ENCODE peak calls at places on chromosomes 3 and 15, in four cellular contexts. W is foreskin fibroblast; P is BE2C; X is CD8-positive, alpha-beta T cell. H is an unnamed sample.

GRCh38 chr3:58143417-58144055 is 67.2 kb downstream of the DNASE1L3 start:
- DNase-seq in P (no peak), W (no peak), X (no peak), H (no peak)

GRCh38 chr3:44355634-44356033 is 17.1 kb downstream of the TCAIM start:
- DNase-seq in W (peak), P (no peak), X (no peak), H (no peak)

GRCh38 chr15:32909431-32909830 is 191.6 kb downstream of the GREM1 start:
- DNase-seq in X (no peak), W (peak), P (no peak), H (no peak)

GRCh38 chr15:22956257-22956979 is 23.8 kb downstream of the CYFIP1 start:
- DNase-seq in P (peak), X (no peak), W (no peak), H (no peak)

GRCh38 chr3:134430950-134431445 is 54.8 kb downstream of the ANAPC13 start:
- DNase-seq in X (no peak), W (no peak), P (no peak), H (no peak)

GRCh38 chr15:53716909-53717878 is 42.3 kb downstream of the WDR72 start:
- DNase-seq in W (no peak), X (no peak), P (no peak), H (no peak)

GRCh38 chr3:184338538-184338945 is 1.1 kb downstream of the FAM131A start:
- DNase-seq in W (peak), P (peak), X (no peak), H (no peak)

GRCh38 chr3:66220066-66220465 is 735 bp upstream of the SLC25A26 start:
- DNase-seq in W (no peak), P (no peak), X (no peak), H (peak)

GRCh38 chr3:78165876-78166275 is 1126.0 kb downstream of the ROBO2 start:
- DNase-seq in W (no peak), P (no peak), X (no peak), H (no peak)

GRCh38 chr3:13019243-13019701 is 54.0 kb downstream of the IQSEC1 start:
- DNase-seq in W (peak), X (no peak), P (no peak), H (no peak)

GRCh38 chr3:83033123-83033522 is 1271.7 kb upstream of the GBE1 start:
- DNase-seq in X (no peak), W (no peak), P (no peak), H (no peak)

GRCh38 chr15:98737721-98738120 is 89.4 kb downstream of the IGF1R start:
- DNase-seq in P (no peak), X (no peak), W (no peak), H (no peak)

GRCh38 chr15:96732704-96733103 is 402.2 kb downstream of the NR2F2 start:
- DNase-seq in W (no peak), X (no peak), P (no peak), H (no peak)

GRCh38 chr3:194224937-194225422 is 89.0 kb downstream of the HES1 start:
- DNase-seq in W (no peak), X (no peak), P (no peak), H (no peak)

GRCh38 chr3:4642611-4643010 is 149.5 kb downstream of the ITPR1 start:
- DNase-seq in X (no peak), W (no peak), P (no peak), H (no peak)

GRCh38 chr15:65460948-65461347 is 38.2 kb upstream of the IGDCC4 start:
- DNase-seq in X (no peak), W (peak), P (no peak), H (no peak)

GRCh38 chr3:52055537-52056351 is 627 bp downstream of the DUSP7 start:
- DNase-seq in W (peak), X (peak), P (peak), H (peak)

GRCh38 chr3:120274739-120275167 is 10.3 kb downstream of the GPR156 start:
- DNase-seq in X (no peak), P (no peak), W (no peak), H (peak)

GRCh38 chr15:64619880-64620839 is 155.2 kb downstream of the RBPMS2 start:
- DNase-seq in X (no peak), P (no peak), W (peak), H (no peak)

GRCh38 chr3:18134386-18135082 is 290.6 kb downstream of the SATB1 start:
- DNase-seq in X (no peak), P (no peak), W (peak), H (no peak)

GRCh38 chr3:140429791-140430190 is 248.1 kb upstream of the TRIM42 start:
- DNase-seq in X (no peak), W (no peak), P (no peak), H (no peak)

GRCh38 chr15:67276666-67277065 is 22.1 kb downstream of the IQCH start:
- DNase-seq in P (no peak), W (no peak), X (no peak), H (no peak)

GRCh38 chr3:48445277-48445882 is 1.2 kb upstream of the ATRIP start:
- DNase-seq in P (no peak), X (no peak), W (no peak), H (no peak)

GRCh38 chr3:121473001-121473400 is 72.8 kb downstream of the POLQ start:
- DNase-seq in P (no peak), X (no peak), W (no peak), H (no peak)

GRCh38 chr15:27701014-27701413 is 398.1 kb downstream of the OCA2 start:
- DNase-seq in X (no peak), W (no peak), P (no peak), H (no peak)

GRCh38 chr3:111621535-111621934 is 26.4 kb upstream of the ZBED2 start:
- DNase-seq in P (peak), X (no peak), W (no peak), H (no peak)

GRCh38 chr15:101121511-101122090 is 130.2 kb downstream of the CHSY1 start:
- DNase-seq in X (no peak), W (peak), P (peak), H (no peak)

GRCh38 chr3:10483364-10483675 is 22.1 kb downstream of the ATP2B2 start:
- DNase-seq in P (no peak), X (no peak), W (no peak), H (no peak)

GRCh38 chr3:197186887-197187588 is 111.4 kb downstream of the DLG1 start:
- DNase-seq in X (peak), P (peak), W (peak), H (peak)
- TF ChIP-seq CTCF in X (peak), P (peak), W (peak), H (peak)

GRCh38 chr3:53161345-53161819 is 373 bp downstream of the PRKCD start:
- DNase-seq in X (no peak), P (no peak), W (no peak), H (no peak)

GRCh38 chr3:53161820-53162671 is 1.0 kb downstream of the PRKCD start:
- DNase-seq in P (no peak), W (no peak), X (no peak), H (no peak)

GRCh38 chr3:53160335-53160659 is 712 bp upstream of the PRKCD start:
- DNase-seq in X (no peak), P (no peak), W (no peak), H (no peak)

GRCh38 chr3:53159415-53160135 is 1.4 kb upstream of the PRKCD start:
- DNase-seq in W (no peak), P (no peak), X (no peak), H (peak)

GRCh38 chr3:53160660-53161344 is at the start of gene PRKCD:
- DNase-seq in P (peak), X (peak), W (peak), H (peak)
- TF ChIP-seq CTCF in P (no peak), X (peak), W (peak), H (peak)

GRCh38 chr15:43440721-43441281 is 52.2 kb downstream of the TP53BP1 start:
- DNase-seq in W (peak), P (peak), X (no peak), H (no peak)
- TF ChIP-seq CTCF in W (peak), P (peak), X (no peak), H (no peak)

DNA sequence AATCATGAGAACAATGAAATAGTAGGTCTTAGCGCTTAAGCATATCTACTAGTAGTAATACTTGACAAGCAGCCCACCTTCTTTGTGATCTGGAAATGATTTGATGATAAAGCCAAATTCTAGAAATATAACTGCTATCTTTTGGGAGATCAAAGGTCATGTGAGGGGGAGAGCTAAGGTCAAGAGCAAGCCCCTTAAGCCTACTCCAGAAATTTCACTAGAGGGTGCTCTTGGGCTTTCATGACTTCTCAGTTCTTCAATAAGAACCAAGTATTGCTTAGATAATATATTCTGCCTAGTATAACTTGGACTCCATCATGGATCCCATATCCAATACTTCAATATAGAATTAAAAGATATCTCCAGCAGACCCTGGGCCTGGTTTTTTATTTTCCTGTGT is 319.6 kb downstream of the ZBTB20 start:
- DNase-seq in X (no peak), P (peak), W (no peak), H (peak)
- TF ChIP-seq CTCF in X (peak), P (peak), W (peak), H (peak)

GRCh38 chr3:38137615-38138346 is 680 bp upstream of the MYD88 start:
- DNase-seq in X (no peak), W (no peak), P (no peak), H (no peak)

GRCh38 chr3:38139191-38139590 is 730 bp downstream of the MYD88 start:
- DNase-seq in X (no peak), P (no peak), W (no peak), H (no peak)

GRCh38 chr3:38136272-38136806 is 588 bp downstream of the ACAA1 start:
- DNase-seq in P (no peak), W (no peak), X (no peak), H (no peak)

GRCh38 chr3:38138347-38139190 is at the start of gene MYD88:
- DNase-seq in W (peak), P (peak), X (peak), H (no peak)

DNA sequence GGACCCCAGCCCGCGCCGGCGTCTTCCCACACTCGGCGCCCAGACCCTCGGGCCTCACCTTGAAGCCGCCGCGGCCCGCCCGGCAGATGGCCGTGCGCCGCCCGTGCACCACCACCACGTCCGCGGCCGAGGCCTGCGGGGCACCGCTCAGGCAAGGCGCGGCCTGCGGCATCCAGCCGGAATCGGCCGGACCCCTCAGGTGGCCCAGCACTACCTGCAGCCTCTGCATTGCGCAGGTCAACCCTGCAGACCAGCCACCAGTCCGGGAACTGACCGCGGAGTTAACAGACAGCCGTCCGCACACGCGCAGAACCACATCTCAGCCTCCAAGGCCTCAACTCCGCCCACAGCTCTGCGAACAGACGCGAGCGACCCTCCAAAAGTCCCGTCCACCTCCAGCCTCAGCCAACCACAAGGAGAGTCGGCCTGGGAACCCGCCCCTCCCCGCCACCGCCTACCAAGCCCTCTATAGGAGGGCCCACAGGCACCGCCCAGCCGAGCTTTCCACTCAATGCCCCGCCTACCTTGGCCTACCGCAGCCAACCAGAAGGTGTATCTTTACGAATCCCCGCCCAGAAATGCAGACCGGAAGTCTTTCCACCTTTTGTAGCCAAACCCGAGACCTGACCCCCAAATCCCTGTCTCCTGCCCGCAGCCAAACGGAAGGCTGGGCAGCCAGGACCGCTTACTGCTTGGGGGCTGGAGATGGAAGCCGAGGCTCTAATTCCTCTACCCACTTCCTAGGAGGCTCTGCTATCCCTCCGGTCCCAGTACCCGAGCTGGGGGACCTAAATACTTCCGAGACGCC is at the start of gene ACAA1:
- DNase-seq in P (peak), W (peak), X (peak), H (peak)
- TF ChIP-seq CTCF in P (no peak), W (no peak), X (no peak), H (no peak)

GRCh38 chr3:71685686-71686085 is 39.5 kb downstream of the EIF4E3 start:
- DNase-seq in X (no peak), P (no peak), W (no peak), H (no peak)

GRCh38 chr3:71684046-71684730 is 41.0 kb downstream of the EIF4E3 start:
- DNase-seq in W (no peak), X (no peak), P (no peak), H (no peak)

GRCh38 chr3:71684752-71685151 is 40.5 kb downstream of the EIF4E3 start:
- DNase-seq in P (no peak), X (no peak), W (peak), H (peak)

GRCh38 chr3:71680588-71680987 is 44.6 kb downstream of the EIF4E3 start:
- DNase-seq in P (no peak), W (peak), X (no peak), H (no peak)

DNA sequence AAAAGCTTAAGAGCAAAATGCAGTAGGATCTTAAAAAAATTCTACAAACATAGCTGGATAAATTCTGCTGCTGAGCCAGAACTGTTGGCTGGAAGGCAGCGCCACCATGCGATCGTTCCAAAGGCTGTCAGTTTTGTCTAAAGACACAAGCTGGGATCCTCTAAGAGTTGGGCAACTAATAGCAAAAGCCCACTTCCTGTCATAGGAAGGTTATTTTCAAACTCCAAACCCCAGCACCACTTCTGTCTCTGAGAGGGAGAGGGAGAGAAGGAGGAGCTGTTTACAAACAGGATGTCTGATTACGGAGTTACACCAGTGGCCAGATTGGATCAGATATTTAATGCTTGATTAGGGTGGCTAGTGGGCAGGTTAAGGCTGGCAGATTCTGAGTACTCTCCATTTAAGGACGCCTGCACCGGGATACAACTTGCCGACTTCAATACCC is 44.0 kb downstream of the EIF4E3 start:
- DNase-seq in W (peak), X (no peak), P (peak), H (no peak)
- TF ChIP-seq CTCF in W (peak), X (peak), P (peak), H (peak)

GRCh38 chr3:141575879-141576743 is 89.3 kb downstream of the RASA2 start:
- DNase-seq in P (no peak), X (no peak), W (no peak), H (no peak)
- TF ChIP-seq CTCF in P (peak), X (peak), W (peak), H (peak)

GRCh38 chr15:79433610-79434009 is 1.5 kb downstream of the MINAR1 start:
- DNase-seq in P (peak), X (no peak), W (no peak), H (no peak)

GRCh38 chr15:79432345-79433311 is 492 bp downstream of the MINAR1 start:
- DNase-seq in P (no peak), W (no peak), X (no peak), H (no peak)

GRCh38 chr15:79434361-79434760 is 2.2 kb downstream of the MINAR1 start:
- DNase-seq in P (no peak), W (no peak), X (no peak), H (no peak)

GRCh38 chr15:79430901-79431635 is 1.1 kb upstream of the MINAR1 start:
- DNase-seq in W (no peak), X (no peak), P (peak), H (no peak)

GRCh38 chr15:79431636-79432344 is at the start of gene MINAR1:
- DNase-seq in P (peak), W (peak), X (no peak), H (no peak)
- TF ChIP-seq CTCF in P (peak), W (no peak), X (no peak), H (peak)

H was measured in LNCaP clone FGC.